ENCODE peak calls at places on chromosome 3, in ten cellular contexts. X is tibial nerve, G is GM06990, H is body of pancreas, M is kidney epithelial cell, U is heart right ventricle, D is SK-N-SH, B is thoracic aorta, W is breast epithelium, R is psoas muscle. L is an unnamed sample. For H3K36me3, the result is how much of the 10 kb centered on the place peaks cover.

GRCh38 chr3:123258359-123258758 is 56.6 kb downstream of the SEC22A start:
- DNase-seq in X (no peak), G (no peak), H (no peak), M (no peak), U (no peak), D (no peak), B (no peak), W (no peak), R (no peak), L (no peak)

GRCh38 chr3:197306374-197307086 is 8.1 kb upstream of the DLG1 start:
- DNase-seq in X (no peak), G (no peak), H (no peak), M (no peak), U (no peak), D (no peak), B (no peak), W (no peak), R (no peak), L (peak)

GRCh38 chr3:155313303-155313702 is 19.8 kb upstream of the STRIT1 start:
- DNase-seq in X (no peak), G (no peak), H (no peak), M (no peak), U (no peak), D (no peak), B (no peak), W (no peak), R (no peak), L (no peak)

GRCh38 chr3:17179381-17180205 is 294.8 kb downstream of the PLCL2 start:
- DNase-seq in X (no peak), G (no peak), H (peak), M (no peak), U (peak), D (no peak), B (no peak), W (no peak), R (no peak), L (no peak)

GRCh38 chr3:41148446-41148845 is 50.9 kb upstream of the CTNNB1 start:
- DNase-seq in X (no peak), G (no peak), H (no peak), M (peak), U (no peak), D (peak), B (no peak), W (no peak), R (no peak), L (no peak)

GRCh38 chr3:161043343-161044035 is 61.7 kb downstream of the B3GALNT1 start:
- DNase-seq in X (no peak), G (no peak), H (no peak), M (no peak), U (no peak), D (no peak), B (no peak), W (no peak), R (no peak), L (no peak)

GRCh38 chr3:189827108-189827507 is 195.9 kb downstream of the TP63 start:
- DNase-seq in X (no peak), G (no peak), H (no peak), M (no peak), U (no peak), D (no peak), B (no peak), W (no peak), R (no peak), L (no peak)

GRCh38 chr3:61919371-61919770 is 358.0 kb downstream of the PTPRG start:
- DNase-seq in X (no peak), G (no peak), H (no peak), M (no peak), U (no peak), D (no peak), B (no peak), W (no peak), R (no peak), L (no peak)

GRCh38 chr3:18445421-18446066 is 20.4 kb upstream of the SATB1 start:
- DNase-seq in X (no peak), G (peak), H (peak), M (no peak), U (no peak), D (peak), B (no peak), W (no peak), R (no peak), L (no peak)

GRCh38 chr3:122555275-122556071 is 8.6 kb downstream of the PARP9 start:
- DNase-seq in X (no peak), G (no peak), H (no peak), M (no peak), U (no peak), D (no peak), B (no peak), W (no peak), R (no peak), L (peak)

GRCh38 chr3:30333143-30333542 is 273.3 kb upstream of the TGFBR2 start:
- DNase-seq in X (no peak), G (no peak), H (no peak), M (no peak), U (no peak), D (no peak), B (no peak), W (no peak), R (no peak), L (no peak)

GRCh38 chr3:126364130-126364695 is 7.0 kb upstream of the KLF15 start:
- DNase-seq in X (peak), G (no peak), H (no peak), M (no peak), U (no peak), D (no peak), B (no peak), W (no peak), R (no peak), L (no peak)
- TF ChIP-seq CTCF in X (no peak), G (no peak), H (no peak), M (no peak), U (no peak), D (no peak), B (no peak), W (no peak), R (no peak), L (no peak)

GRCh38 chr3:14137004-14137403 is 12.2 kb downstream of the TMEM43 start:
- DNase-seq in X (no peak), G (no peak), H (no peak), M (no peak), U (peak), D (no peak), B (no peak), W (no peak), R (peak), L (no peak)
- H3K36me3 ChIP-seq in X (under half), G (under half), H (under half), M (under half), U (half or more), D (under half), B (half or more), W (under half), R (half or more), L (under half)

DNA sequence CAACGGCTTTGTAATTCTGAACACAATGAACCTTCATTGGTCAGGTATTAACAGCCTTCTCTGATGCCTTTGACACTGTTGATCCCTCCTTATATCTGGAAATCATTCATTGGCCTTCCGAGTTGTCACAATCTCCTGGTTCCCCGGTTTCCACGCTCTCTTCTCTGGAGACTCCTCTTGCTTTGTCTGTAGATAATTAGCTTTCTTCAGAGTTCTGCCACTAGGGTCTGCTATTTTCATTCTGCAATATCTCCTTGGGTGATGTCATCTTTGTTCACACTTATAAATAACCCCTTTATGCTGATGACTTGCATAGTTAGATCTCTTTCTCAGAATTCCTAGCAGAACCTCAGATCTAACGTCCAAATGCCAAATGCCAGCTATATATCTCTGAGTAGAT is 583.8 kb upstream of the ZNF717 start:
- DNase-seq in X (no peak), G (no peak), H (no peak), M (no peak), U (no peak), D (no peak), B (no peak), W (no peak), R (no peak), L (peak)
- TF ChIP-seq CTCF in X (no peak), G (no peak), H (no peak), M (peak), U (peak), D (peak), B (no peak), W (no peak), R (no peak), L (no peak)

DNA sequence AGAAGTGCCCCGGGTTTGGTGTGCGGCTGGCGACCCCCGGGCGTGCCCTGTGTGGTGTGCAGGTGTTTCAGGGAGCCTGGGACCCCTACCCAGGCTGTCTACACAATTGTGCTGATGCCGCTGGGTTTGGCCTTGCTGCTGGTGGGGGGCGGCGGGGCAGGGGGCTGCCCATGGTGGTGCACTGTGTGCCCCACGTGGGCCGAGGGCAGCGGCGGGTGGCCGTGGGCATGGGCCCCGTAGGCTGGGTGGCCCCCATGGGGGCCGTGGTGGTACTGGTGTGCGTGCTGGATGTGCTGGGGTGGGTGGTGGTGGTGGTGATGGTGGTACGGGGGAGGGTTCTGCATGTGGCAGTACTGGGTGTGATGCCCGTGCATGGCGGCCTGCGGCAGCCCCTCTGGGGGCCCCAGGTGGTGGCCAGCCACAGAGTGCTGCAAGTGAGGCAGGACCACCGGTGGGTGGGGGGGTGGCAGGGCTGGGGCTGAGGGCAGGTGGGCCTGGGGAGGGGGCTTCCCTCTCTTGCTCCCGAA is 59.6 kb upstream of the RPL32 start:
- DNase-seq in X (no peak), G (no peak), H (no peak), M (no peak), U (no peak), D (no peak), B (no peak), W (no peak), R (peak), L (no peak)
- H3K36me3 ChIP-seq in X (under half), G (under half), H (under half), M (under half), U (half or more), D (under half), B (under half), W (under half), R (half or more), L (under half)